ENCODE peak calls at places on chromosomes 12 and 14, in six cellular contexts. Y is lower lobe of right lung, I is cardiac muscle cell, V is endothelial cell of umbilical vein, Q is transverse colon, H is HepG2. E is an unnamed sample. For H3K27me3, the result is how much of the 10 kb centered on the place peaks cover.

GRCh38 chr14:34931206-34931605 is 51.6 kb upstream of the SRP54 start:
- DNase-seq in Y (no peak), I (no peak), V (peak), Q (peak), H (no peak), E (peak)

GRCh38 chr12:51836833-51837184 is 11.7 kb downstream of the FIGNL2 start:
- DNase-seq in Y (no peak), I (no peak), V (no peak), Q (no peak), H (no peak), E (no peak)

GRCh38 chr14:104593710-104594121 is 10.9 kb downstream of the TMEM179 start:
- DNase-seq in Y (peak), I (no peak), V (no peak), Q (no peak), H (no peak), E (peak)

GRCh38 chr12:94875525-94875924 is 128.0 kb downstream of the NDUFA12 start:
- DNase-seq in Y (no peak), I (peak), V (peak), Q (no peak), H (peak), E (peak)

GRCh38 chr14:89826581-89826980 is 127.9 kb downstream of the EFCAB11 start:
- DNase-seq in Y (no peak), I (no peak), V (no peak), Q (no peak), H (no peak), E (no peak)

GRCh38 chr14:85675957-85676356 is 146.0 kb downstream of the FLRT2 start:
- DNase-seq in Y (no peak), I (no peak), V (no peak), Q (no peak), H (no peak), E (no peak)

GRCh38 chr14:53533384-53533975 is 380.4 kb upstream of the DDHD1 start:
- DNase-seq in Y (no peak), I (no peak), V (no peak), Q (no peak), H (no peak), E (no peak)

GRCh38 chr12:79818856-79819255 is 116.0 kb downstream of the PPP1R12A start:
- DNase-seq in Y (no peak), I (no peak), V (peak), Q (no peak), H (no peak), E (no peak)

GRCh38 chr14:83118029-83118428 is 1584.4 kb upstream of the SEL1L start:
- DNase-seq in Y (no peak), I (no peak), V (no peak), Q (no peak), H (no peak), E (no peak)

GRCh38 chr12:7354521-7354920 is 50.6 kb downstream of the ACSM4 start:
- DNase-seq in Y (no peak), I (no peak), V (peak), Q (no peak), H (no peak), E (no peak)

GRCh38 chr14:77268989-77269595 is 1.9 kb downstream of the NGB start:
- DNase-seq in Y (no peak), I (no peak), V (no peak), Q (no peak), H (no peak), E (no peak)

GRCh38 chr12:95646781-95647184 is 95.5 kb upstream of the USP44 start:
- DNase-seq in Y (no peak), I (no peak), V (peak), Q (no peak), H (no peak), E (no peak)

GRCh38 chr12:45477526-45477925 is 252.0 kb upstream of the ARID2 start:
- DNase-seq in Y (no peak), I (no peak), V (no peak), Q (no peak), H (no peak), E (no peak)

GRCh38 chr12:8014836-8015235 is 17.7 kb upstream of the FOXJ2 start:
- DNase-seq in Y (no peak), I (no peak), V (no peak), Q (no peak), H (no peak), E (no peak)

GRCh38 chr12:52198454-52199215 is 6.8 kb upstream of the KRT80 start:
- DNase-seq in Y (peak), I (no peak), V (no peak), Q (no peak), H (no peak), E (no peak)

GRCh38 chr12:105561981-105562726 is 231.7 kb downstream of the C12orf75 start:
- DNase-seq in Y (no peak), I (peak), V (peak), Q (peak), H (no peak), E (peak)

GRCh38 chr12:92041742-92042141 is 103.9 kb downstream of the BTG1 start:
- DNase-seq in Y (no peak), I (no peak), V (peak), Q (no peak), H (no peak), E (no peak)

GRCh38 chr14:23172096-23172495 is 11.4 kb downstream of the SLC7A8 start:
- DNase-seq in Y (no peak), I (no peak), V (no peak), Q (no peak), H (no peak), E (no peak)

GRCh38 chr12:52534482-52534881 is 14.3 kb upstream of the KRT5 start:
- DNase-seq in Y (no peak), I (no peak), V (no peak), Q (no peak), H (no peak), E (peak)

GRCh38 chr14:53152627-53152908 is 555 bp downstream of the DDHD1 start:
- DNase-seq in Y (no peak), I (no peak), V (peak), Q (no peak), H (no peak), E (no peak)

GRCh38 chr12:51926718-51927117 is 19.4 kb downstream of the ACVRL1 start:
- DNase-seq in Y (no peak), I (peak), V (peak), Q (peak), H (peak), E (peak)

DNA sequence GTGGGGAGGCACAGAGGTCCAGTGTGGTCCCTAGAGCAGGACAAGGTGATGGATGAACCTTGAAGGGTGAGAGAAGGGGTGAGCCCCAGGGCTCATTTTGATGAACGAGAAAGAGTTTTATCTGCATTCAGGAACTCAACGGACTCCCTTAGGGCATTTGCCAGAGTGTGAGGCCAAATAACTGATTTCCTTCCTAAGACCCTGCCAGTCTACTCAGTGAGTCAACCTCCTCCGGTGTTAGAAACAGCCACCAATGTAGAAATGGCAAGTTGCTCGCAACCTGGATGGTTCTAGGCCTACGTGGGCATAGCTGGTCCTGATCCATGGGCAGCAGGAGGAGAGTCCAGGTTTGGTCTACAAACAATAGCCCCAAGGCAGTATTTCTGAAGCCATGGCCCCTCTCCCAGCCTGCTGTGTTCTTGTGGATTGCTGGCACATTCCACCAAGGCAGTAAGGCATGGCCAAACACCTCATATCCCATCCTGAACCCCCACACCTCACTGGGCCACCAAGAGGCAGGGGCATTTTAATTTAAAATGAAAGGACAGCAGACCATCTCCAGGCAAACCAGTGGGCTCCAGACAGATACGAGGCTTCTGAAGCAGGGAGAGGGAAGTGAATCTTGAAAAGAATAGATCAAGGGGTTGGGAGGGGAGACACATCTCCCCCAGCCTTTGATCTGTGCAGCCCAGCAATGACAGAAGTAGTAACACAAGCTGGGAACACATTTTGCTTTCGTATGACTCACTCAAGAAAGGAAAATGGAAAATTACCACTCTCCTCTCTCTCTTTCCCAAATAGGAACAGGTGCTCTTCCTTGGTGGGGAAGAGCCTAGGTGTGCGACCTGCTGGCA is 25.4 kb upstream of the TESC start:
- DNase-seq in Y (no peak), I (no peak), V (peak), Q (no peak), H (peak), E (no peak)
- H3K27ac ChIP-seq in Y (no peak), I (no peak), V (no peak), Q (no peak), H (no peak), E (no peak)

GRCh38 chr12:130982565-130983225 is 29.0 kb downstream of the ADGRD1 start:
- DNase-seq in Y (no peak), I (no peak), V (no peak), Q (no peak), H (no peak), E (no peak)

GRCh38 chr12:130983328-130984017 is 29.8 kb downstream of the ADGRD1 start:
- DNase-seq in Y (no peak), I (peak), V (no peak), Q (no peak), H (peak), E (peak)

GRCh38 chr12:130978785-130979184 is 25.1 kb downstream of the ADGRD1 start:
- DNase-seq in Y (no peak), I (no peak), V (no peak), Q (no peak), H (no peak), E (no peak)

GRCh38 chr12:130981947-130982346 is 28.2 kb downstream of the ADGRD1 start:
- DNase-seq in Y (no peak), I (no peak), V (no peak), Q (no peak), H (no peak), E (no peak)

GRCh38 chr12:130981156-130981789 is 27.6 kb downstream of the ADGRD1 start:
- DNase-seq in Y (no peak), I (no peak), V (no peak), Q (no peak), H (no peak), E (no peak)
- H3K27me3 ChIP-seq in Y (under half), I (under half), V (under half), Q (under half), H (under half), E (under half)

GRCh38 chr14:95195031-95195430 is 37.7 kb upstream of the DICER1 start:
- DNase-seq in Y (no peak), I (no peak), V (no peak), Q (no peak), H (no peak), E (no peak)
- H3K4me3 ChIP-seq in Y (no peak), I (no peak), V (no peak), Q (no peak), H (no peak), E (no peak)

DNA sequence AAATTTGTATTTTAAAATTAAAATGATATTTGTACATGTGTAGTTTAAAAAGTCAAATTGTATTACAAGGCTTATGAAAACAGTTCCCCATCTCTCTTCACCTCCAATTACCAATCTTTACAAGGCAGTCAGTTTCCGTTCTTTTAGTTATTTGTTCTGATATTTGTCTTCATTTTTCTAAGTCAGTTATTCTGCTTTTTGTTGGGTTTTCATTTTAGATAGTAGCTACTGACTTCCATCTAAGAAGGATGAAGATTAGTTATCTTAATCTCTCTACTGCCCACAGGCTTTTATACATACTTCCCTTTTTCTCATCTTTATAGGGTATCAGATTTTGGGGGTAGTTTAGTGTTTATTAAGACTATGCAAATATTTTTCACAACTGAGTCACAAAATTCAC is 38.4 kb downstream of the FRS2 start:
- DNase-seq in Y (no peak), I (no peak), V (no peak), Q (no peak), H (no peak), E (no peak)
- H3K27ac ChIP-seq in Y (no peak), I (no peak), V (no peak), Q (no peak), H (no peak), E (no peak)

DNA sequence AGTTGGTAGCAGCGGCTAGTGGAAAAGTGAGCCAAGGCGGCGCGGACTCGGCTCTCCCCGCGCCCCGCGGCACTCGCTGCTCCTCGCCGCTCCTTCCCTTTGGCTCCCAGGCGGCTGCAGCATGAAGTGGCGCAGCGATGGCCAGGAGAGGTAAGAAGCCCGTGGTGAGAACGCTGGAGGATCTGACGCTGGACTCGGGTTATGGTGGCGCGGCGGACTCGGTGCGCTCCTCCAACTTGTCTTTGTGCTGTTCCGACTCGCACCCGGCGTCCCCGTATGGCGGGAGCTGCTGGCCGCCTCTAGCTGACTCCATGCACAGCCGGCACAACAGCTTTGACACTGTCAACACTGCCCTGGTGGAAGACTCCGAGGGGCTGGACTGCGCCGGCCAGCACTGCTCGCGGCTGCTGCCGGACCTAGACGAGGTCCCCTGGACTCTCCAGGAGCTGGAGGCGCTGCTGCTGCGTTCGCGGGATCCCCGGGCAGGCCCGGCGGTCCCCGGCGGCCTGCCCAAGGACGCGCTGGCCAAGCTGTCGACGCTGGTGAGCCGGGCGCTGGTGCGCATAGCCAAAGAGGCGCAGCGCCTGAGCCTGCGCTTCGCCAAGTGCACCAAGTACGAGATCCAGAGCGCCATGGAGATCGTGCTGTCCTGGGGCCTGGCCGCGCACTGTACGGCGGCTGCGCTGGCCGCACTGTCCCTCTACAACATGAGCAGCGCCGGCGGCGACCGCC is 225.6 kb upstream of the CRY1 start:
- DNase-seq in Y (peak), I (peak), V (peak), Q (peak), H (no peak), E (peak)
- H3K27me3 ChIP-seq in Y (half or more), I (half or more), V (under half), Q (half or more), H (under half), E (under half)

GRCh38 chr12:107318554-107318803 is 225.1 kb upstream of the CRY1 start:
- DNase-seq in Y (peak), I (no peak), V (no peak), Q (no peak), H (no peak), E (no peak)

GRCh38 chr12:107320929-107321618 is 227.7 kb upstream of the CRY1 start:
- DNase-seq in Y (peak), I (peak), V (no peak), Q (peak), H (no peak), E (no peak)

GRCh38 chr12:107320031-107320928 is 226.9 kb upstream of the CRY1 start:
- DNase-seq in Y (peak), I (peak), V (peak), Q (peak), H (peak), E (peak)

GRCh38 chr12:107317751-107318553 is 224.6 kb upstream of the CRY1 start:
- DNase-seq in Y (peak), I (peak), V (peak), Q (peak), H (peak), E (peak)

GRCh38 chr12:107319536-107320030 is 226.2 kb upstream of the CRY1 start:
- DNase-seq in Y (no peak), I (peak), V (no peak), Q (no peak), H (no peak), E (no peak)
- H3K4me3 ChIP-seq in Y (peak), I (peak), V (no peak), Q (peak), H (peak), E (peak)

DNA sequence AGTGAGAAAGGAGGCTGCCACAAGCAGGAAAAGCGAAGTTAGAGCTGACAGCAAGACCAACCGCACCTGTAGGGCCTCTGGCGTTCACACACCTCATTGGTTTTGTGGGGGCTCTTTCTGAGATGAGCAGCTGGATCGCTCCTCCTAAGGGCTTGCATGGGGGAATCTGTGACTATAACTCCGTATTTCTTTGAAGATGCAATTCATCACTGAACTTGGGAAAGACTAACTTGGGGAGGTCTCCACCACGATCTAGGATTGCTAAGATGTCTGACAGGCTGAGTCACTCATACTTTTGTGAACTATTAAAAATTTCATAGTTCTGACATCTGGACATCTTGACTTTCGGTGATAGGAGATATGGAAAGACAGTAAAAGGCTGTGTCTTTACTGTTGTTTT is 173.6 kb downstream of the ETV6 start:
- DNase-seq in Y (no peak), I (no peak), V (no peak), Q (no peak), H (no peak), E (no peak)
- H3K27ac ChIP-seq in Y (peak), I (no peak), V (peak), Q (peak), H (no peak), E (no peak)

GRCh38 chr12:113469893-113470743 is 1.6 kb downstream of the LHX5 start:
- DNase-seq in Y (no peak), I (no peak), V (no peak), Q (no peak), H (no peak), E (no peak)
- H3K27me3 ChIP-seq in Y (half or more), I (half or more), V (half or more), Q (half or more), H (half or more), E (under half)

GRCh38 chr12:104303538-104304151 is at the start of gene EID3:
- DNase-seq in Y (peak), I (peak), V (peak), Q (peak), H (no peak), E (peak)
- H3K4me3 ChIP-seq in Y (peak), I (no peak), V (peak), Q (peak), H (no peak), E (peak)

GRCh38 chr12:78035913-78036658 is 205.4 kb downstream of the NAV3 start:
- DNase-seq in Y (no peak), I (no peak), V (no peak), Q (no peak), H (no peak), E (no peak)
- H3K27ac ChIP-seq in Y (no peak), I (no peak), V (no peak), Q (no peak), H (no peak), E (no peak)

E was measured in small intestine.